ENCODE peak calls at places on chromosomes 11 and 22, in ten cellular contexts. U, H, B, K, P, O, T, X, N and J are unnamed samples.

GRCh38 chr22:47174096-47174495 is 411.6 kb downstream of the TBC1D22A start:
- DNase-seq in U (no peak), H (peak), B (no peak), K (no peak), P (no peak), O (no peak), T (no peak), X (no peak), N (no peak), J (no peak)

GRCh38 chr11:1205121-1205986 is 17.5 kb upstream of the MUC5B start:
- DNase-seq in U (no peak), H (peak), B (no peak), K (no peak), P (no peak), O (no peak), T (no peak), X (no peak), N (no peak), J (peak)

GRCh38 chr11:69321877-69322350 is 28.0 kb downstream of the MYEOV start:
- DNase-seq in U (peak), H (peak), B (peak), K (no peak), P (no peak), O (peak), T (no peak), X (no peak), N (no peak), J (peak)

GRCh38 chr22:25091449-25091848 is 108.2 kb upstream of the CRYBB3 start:
- DNase-seq in U (no peak), H (no peak), B (no peak), K (no peak), P (no peak), O (no peak), T (peak), X (no peak), N (no peak), J (no peak)

GRCh38 chr11:103730151-103730940 is 306.1 kb upstream of the DDI1 start:
- DNase-seq in U (no peak), H (no peak), B (no peak), K (peak), P (no peak), O (no peak), T (no peak), X (no peak), N (no peak), J (no peak)

GRCh38 chr11:34600339-34601084 is 20.4 kb upstream of the EHF start:
- DNase-seq in U (no peak), H (no peak), B (peak), K (no peak), P (peak), O (no peak), T (no peak), X (no peak), N (peak), J (peak)

GRCh38 chr11:16839821-16840220 is 101.4 kb downstream of the C11orf58 start:
- DNase-seq in U (no peak), H (no peak), B (no peak), K (no peak), P (no peak), O (no peak), T (no peak), X (no peak), N (no peak), J (no peak)

GRCh38 chr11:87878373-87878779 is 296.9 kb downstream of the RAB38 start:
- DNase-seq in U (peak), H (no peak), B (peak), K (peak), P (peak), O (no peak), T (peak), X (peak), N (no peak), J (no peak)

GRCh38 chr11:106353031-106353430 is 275.6 kb downstream of the AASDHPPT start:
- DNase-seq in U (no peak), H (no peak), B (no peak), K (no peak), P (no peak), O (no peak), T (no peak), X (no peak), N (no peak), J (no peak)

GRCh38 chr11:76102772-76103171 is 103.5 kb downstream of the WNT11 start:
- DNase-seq in U (no peak), H (no peak), B (no peak), K (no peak), P (peak), O (no peak), T (no peak), X (no peak), N (peak), J (no peak)

GRCh38 chr11:69718147-69718546 is 14.3 kb upstream of the FGF19 start:
- DNase-seq in U (no peak), H (no peak), B (peak), K (no peak), P (no peak), O (no peak), T (no peak), X (peak), N (no peak), J (peak)

GRCh38 chr22:21876486-21877176 is 9.2 kb upstream of the MAPK1 start:
- DNase-seq in U (peak), H (no peak), B (peak), K (no peak), P (no peak), O (no peak), T (no peak), X (no peak), N (no peak), J (no peak)

GRCh38 chr22:19766235-19766505 is 5.6 kb downstream of the TBX1 start:
- DNase-seq in U (no peak), H (no peak), B (no peak), K (no peak), P (no peak), O (no peak), T (no peak), X (no peak), N (no peak), J (no peak)